ENCODE peak calls at places on chromosomes 7 and 10, in six cellular contexts. O is bronchial epithelial cell; W is astrocyte; K is fibroblast of the aortic adventitia; Z is A549; U is CD4-positive, alpha-beta T cell. A is an unnamed sample.

GRCh38 chr7:116161733-116162132 is 48.6 kb upstream of the TES start:
- DNase-seq in O (no peak), Z (no peak), U (no peak), W (no peak), K (no peak), A (no peak)

GRCh38 chr10:22714524-22715289 is at the start of gene PIP4K2A:
- DNase-seq in Z (peak), W (peak), O (peak), U (peak), K (peak), A (peak)

GRCh38 chr7:131556055-131556911 is at the start of gene PODXL:
- DNase-seq in O (no peak), U (peak), Z (peak), W (peak), K (peak), A (peak)

GRCh38 chr10:96511044-96511945 is 2.4 kb downstream of the TLL2 start:
- DNase-seq in K (peak), Z (peak), O (peak), W (no peak), U (no peak), A (no peak)

GRCh38 chr10:71865561-71866041 is 14.6 kb upstream of the PSAP start:
- DNase-seq in K (no peak), W (no peak), U (no peak), O (no peak), Z (no peak), A (no peak)

GRCh38 chr10:3835770-3836169 is 50.8 kb upstream of the KLF6 start:
- DNase-seq in U (no peak), O (no peak), W (no peak), K (no peak), Z (no peak), A (no peak)

GRCh38 chr10:89857399-89857798 is 156.0 kb downstream of the KIF20B start:
- DNase-seq in U (no peak), W (peak), O (no peak), Z (no peak), K (no peak), A (no peak)

GRCh38 chr7:57203161-57203791 is 71.0 kb upstream of the ZNF479 start:
- DNase-seq in Z (no peak), U (no peak), K (no peak), W (no peak), O (no peak), A (peak)

GRCh38 chr10:121459279-121459764 is 138.9 kb downstream of the FGFR2 start:
- DNase-seq in W (no peak), U (no peak), O (peak), K (no peak), Z (no peak), A (no peak)

GRCh38 chr7:140696024-140696678 is 357 bp upstream of the NDUFB2 start:
- DNase-seq in W (peak), K (peak), Z (peak), O (peak), U (peak), A (no peak)

GRCh38 chr7:44617225-44617885 is 10.9 kb downstream of the OGDH start:
- DNase-seq in U (no peak), O (peak), Z (no peak), W (peak), K (peak), A (no peak)

GRCh38 chr7:16271990-16272665 is 149.2 kb downstream of the CRPPA start:
- DNase-seq in K (peak), Z (no peak), O (peak), W (peak), U (no peak), A (no peak)

GRCh38 chr7:45001138-45001694 is 1.2 kb downstream of the CCM2 start:
- DNase-seq in U (peak), Z (no peak), O (peak), W (peak), K (no peak), A (peak)

GRCh38 chr7:7798510-7798909 is 80.1 kb upstream of the RPA3 start:
- DNase-seq in K (no peak), W (no peak), Z (no peak), O (no peak), U (no peak), A (no peak)

GRCh38 chr10:52653510-52653909 is 119.1 kb downstream of the MBL2 start:
- DNase-seq in K (no peak), O (no peak), W (no peak), Z (no peak), U (no peak), A (no peak)

GRCh38 chr7:152462995-152463713 is 27.4 kb upstream of the KMT2C start:
- DNase-seq in Z (no peak), U (no peak), O (peak), W (peak), K (peak), A (no peak)

GRCh38 chr10:16746856-16747255 is 70.4 kb downstream of the RSU1 start:
- DNase-seq in O (no peak), W (no peak), Z (no peak), K (no peak), U (no peak), A (no peak)

GRCh38 chr7:110001254-110001938 is 1089.5 kb upstream of the LRRN3 start:
- DNase-seq in K (no peak), O (no peak), U (no peak), W (no peak), Z (no peak), A (no peak)

GRCh38 chr7:24725554-24726260 is 31.6 kb downstream of the GSDME start:
- DNase-seq in O (no peak), Z (no peak), W (no peak), U (no peak), K (peak), A (no peak)

GRCh38 chr10:110016037-110016436 is 8.3 kb downstream of the ADD3 start:
- DNase-seq in K (peak), U (no peak), Z (peak), O (peak), W (no peak), A (no peak)

GRCh38 chr10:85175635-85176034 is 847.2 kb downstream of the CCSER2 start:
- DNase-seq in U (no peak), O (no peak), W (no peak), K (no peak), Z (no peak), A (no peak)

GRCh38 chr10:79034271-79034876 is 34.4 kb upstream of the ZMIZ1 start:
- DNase-seq in Z (no peak), U (no peak), O (no peak), W (no peak), K (no peak), A (no peak)

GRCh38 chr7:77269360-77270075 is 69.9 kb upstream of the FGL2 start:
- DNase-seq in U (no peak), Z (no peak), W (no peak), O (no peak), K (no peak), A (no peak)

GRCh38 chr7:128389085-128389814 is 20.5 kb downstream of the IMPDH1 start:
- DNase-seq in U (no peak), W (no peak), Z (no peak), K (no peak), O (no peak), A (no peak)

GRCh38 chr7:1257221-1257620 is 24.5 kb downstream of the UNCX start:
- DNase-seq in W (no peak), K (no peak), U (no peak), O (no peak), Z (no peak), A (no peak)

GRCh38 chr10:8398771-8399170 is 344.3 kb downstream of the GATA3 start:
- DNase-seq in W (no peak), O (no peak), K (peak), U (no peak), Z (no peak), A (no peak)

GRCh38 chr10:6128591-6129383 is 40.0 kb downstream of the RBM17 start:
- DNase-seq in O (peak), Z (no peak), K (peak), U (no peak), W (no peak), A (no peak)

GRCh38 chr7:94301024-94301588 is 93.6 kb upstream of the COL1A2 start:
- DNase-seq in Z (peak), U (no peak), O (peak), W (peak), K (peak), A (no peak)

GRCh38 chr7:130642383-130642782 is 26.2 kb downstream of the COPG2 start:
- DNase-seq in W (no peak), O (no peak), K (no peak), Z (no peak), U (no peak), A (no peak)

GRCh38 chr10:31063839-31064238 is 32.2 kb upstream of the ZNF438 start:
- DNase-seq in Z (no peak), O (no peak), W (no peak), U (no peak), K (peak), A (no peak)

GRCh38 chr10:95646160-95646559 is 10.4 kb downstream of the ALDH18A1 start:
- DNase-seq in O (no peak), W (no peak), K (no peak), Z (no peak), U (no peak), A (no peak)

GRCh38 chr10:102112210-102112817 is 7.9 kb downstream of the LDB1 start:
- DNase-seq in U (no peak), Z (no peak), O (no peak), K (no peak), W (no peak), A (no peak)
- TF ChIP-seq CTCF in U (peak), Z (no peak), O (peak), K (peak), W (no peak), A (no peak)

GRCh38 chr10:63798599-63799498 is 277.6 kb downstream of the REEP3 start:
- DNase-seq in K (peak), U (no peak), Z (no peak), W (peak), O (peak), A (no peak)
- TF ChIP-seq CTCF in K (no peak), U (no peak), Z (no peak), W (peak), O (no peak), A (no peak)

GRCh38 chr10:43420369-43421200 is 11.6 kb upstream of the HNRNPF start:
- DNase-seq in U (peak), O (peak), K (peak), Z (peak), W (peak), A (peak)
- TF ChIP-seq CTCF in U (peak), O (no peak), K (peak), Z (peak), W (no peak), A (no peak)

GRCh38 chr10:92627845-92628480 is 35.0 kb downstream of the KIF11 start:
- DNase-seq in K (peak), U (no peak), W (no peak), Z (no peak), O (no peak), A (no peak)
- TF ChIP-seq CTCF in K (peak), U (no peak), W (no peak), Z (no peak), O (no peak), A (no peak)

DNA sequence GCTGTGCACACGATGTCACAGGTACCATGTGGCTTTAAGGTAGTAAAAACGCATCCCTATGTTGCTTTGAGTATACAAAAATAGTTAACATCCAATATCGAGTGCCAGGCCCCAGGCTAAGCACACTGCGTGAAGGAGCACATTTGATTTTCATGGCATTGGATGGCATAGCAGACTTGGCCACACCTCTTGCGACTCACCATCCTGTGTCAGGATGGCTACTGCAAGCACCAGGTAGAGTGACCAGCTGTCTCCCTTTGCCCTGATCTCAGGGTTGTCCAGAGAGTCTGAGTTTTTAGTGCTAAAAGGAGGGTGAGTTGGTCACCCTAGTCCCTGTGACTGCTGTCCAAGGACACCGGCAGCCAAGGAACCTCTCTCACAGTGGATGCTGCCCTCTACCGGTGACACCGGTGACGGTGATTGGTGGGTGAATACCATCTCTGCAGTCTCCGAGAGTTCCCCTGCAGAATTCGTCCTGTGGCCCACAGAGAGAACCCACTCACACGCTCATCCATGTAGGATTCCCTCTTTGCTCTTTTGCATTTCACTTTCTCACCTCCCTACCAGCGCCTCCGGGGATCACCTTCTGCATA is 76.1 kb downstream of the BICC1 start:
- DNase-seq in O (peak), W (no peak), K (no peak), U (no peak), Z (no peak), A (no peak)
- TF ChIP-seq CTCF in O (peak), W (no peak), K (peak), U (no peak), Z (no peak), A (no peak)

DNA sequence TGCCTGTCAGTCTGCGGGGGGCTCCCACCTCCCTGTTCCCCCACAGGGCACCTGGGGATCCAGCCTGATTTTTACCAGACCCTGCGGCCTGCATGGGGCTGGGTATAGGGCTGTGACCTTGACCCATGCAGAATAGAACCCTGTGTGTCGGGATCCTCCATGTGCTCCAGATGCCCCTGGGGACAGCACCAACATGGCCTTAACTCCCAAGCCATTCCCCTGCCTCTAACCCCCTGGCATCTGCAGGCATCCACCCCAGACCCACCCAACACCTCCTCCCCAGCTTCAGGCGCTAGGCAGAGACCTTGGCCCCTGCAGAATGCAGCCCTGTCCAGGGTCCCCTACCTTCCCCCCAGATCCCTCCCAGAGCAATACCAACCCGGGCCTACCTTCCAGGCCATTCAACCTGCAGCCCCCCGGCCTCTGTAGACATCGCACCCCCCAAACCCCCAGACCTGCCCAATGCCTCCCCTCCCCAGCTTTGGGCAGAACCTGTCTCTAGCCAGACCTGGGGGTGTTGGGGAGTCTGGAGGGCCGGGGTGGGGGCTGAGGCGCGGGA is 770 bp upstream of the ELN start:
- DNase-seq in W (no peak), K (no peak), Z (no peak), O (no peak), U (no peak), A (no peak)
- TF ChIP-seq CTCF in W (no peak), K (no peak), Z (no peak), O (no peak), U (peak), A (no peak)

DNA sequence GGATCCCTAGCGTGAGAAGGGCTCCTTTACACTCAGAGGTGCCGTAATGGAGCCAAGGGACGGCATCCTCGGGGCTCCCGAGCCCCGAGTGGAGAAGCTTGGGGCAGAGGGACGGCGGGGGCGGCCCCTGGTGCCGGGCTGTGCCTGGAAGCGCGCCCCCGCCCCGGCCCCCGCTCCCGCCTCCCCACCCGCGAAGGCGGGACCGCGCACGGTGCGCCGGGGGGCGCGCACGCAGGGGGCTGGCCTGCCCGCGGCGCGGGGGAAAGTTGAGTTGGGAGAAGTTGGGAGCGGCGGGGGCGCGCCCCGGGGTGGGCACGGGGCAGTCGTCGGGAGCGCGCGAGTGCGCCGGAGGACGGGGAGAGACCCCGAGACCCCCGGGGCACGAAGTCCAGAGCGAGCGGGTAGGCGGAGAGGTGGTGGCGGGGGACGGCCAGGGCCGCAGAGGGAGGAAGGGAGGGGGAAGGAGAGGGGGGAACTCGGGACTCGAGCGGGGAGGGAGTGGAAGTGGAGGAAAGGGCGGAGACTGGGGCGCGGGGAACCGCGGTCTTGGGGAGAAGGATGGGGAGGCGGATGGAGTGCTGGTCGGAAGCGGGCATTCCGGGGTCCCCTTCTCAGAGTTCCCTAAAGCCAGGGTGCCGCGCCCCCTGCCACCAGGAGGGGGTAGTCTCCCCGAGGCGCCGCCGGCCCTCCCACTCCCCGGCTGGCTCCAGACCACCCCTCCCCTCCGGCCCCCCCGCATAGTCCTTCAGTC is at the start of gene SLC4A2:
- DNase-seq in W (no peak), O (no peak), U (peak), K (peak), Z (peak), A (peak)
- TF ChIP-seq CTCF in W (no peak), O (peak), U (peak), K (peak), Z (peak), A (no peak)

GRCh38 chr7:81501220-81501619 is 268.6 kb downstream of the HGF start:
- DNase-seq in U (no peak), K (peak), O (peak), W (peak), Z (no peak), A (no peak)
- TF ChIP-seq CTCF in U (no peak), K (peak), O (no peak), W (peak), Z (peak), A (no peak)

GRCh38 chr10:35600193-35600592 is 4.9 kb upstream of the GJD4 start:
- DNase-seq in K (no peak), O (no peak), Z (no peak), U (no peak), W (no peak), A (no peak)
- TF ChIP-seq CTCF in K (peak), O (peak), Z (no peak), U (no peak), W (peak), A (no peak)